ENCODE peak calls at places on chromosomes 1 and 21, in seven cellular contexts. K is transverse colon, F is A549, T is ovary, C is tibial nerve, Z is sigmoid colon, O is GM12878. G is an unnamed sample.

GRCh38 chr1:156060937-156061636 is at the start of gene RAB25:
- DNase-seq in K (peak), F (no peak), T (no peak), C (no peak), Z (no peak), O (no peak), G (no peak)

GRCh38 chr1:1069061-1069710 is 4.9 kb downstream of the RNF223 start:
- DNase-seq in K (peak), F (peak), T (peak), C (no peak), Z (no peak), O (peak), G (peak)

GRCh38 chr1:151832318-151832984 is 849 bp upstream of the RORC start:
- DNase-seq in K (peak), F (peak), T (no peak), C (no peak), Z (peak), O (no peak), G (peak)

GRCh38 chr1:156838972-156839371 is 19.9 kb downstream of the INSRR start:
- DNase-seq in K (no peak), F (no peak), T (no peak), C (no peak), Z (no peak), O (no peak), G (no peak)

GRCh38 chr1:225684741-225685140 is 31.8 kb upstream of the ENAH start:
- DNase-seq in K (no peak), F (no peak), T (no peak), C (no peak), Z (no peak), O (no peak), G (no peak)

GRCh38 chr1:6251233-6251632 is 7.3 kb downstream of the HES3 start:
- DNase-seq in K (no peak), F (no peak), T (peak), C (no peak), Z (no peak), O (no peak), G (peak)

GRCh38 chr1:76303348-76303712 is 228.8 kb downstream of the ST6GALNAC3 start:
- DNase-seq in K (no peak), F (no peak), T (no peak), C (no peak), Z (no peak), O (no peak), G (no peak)

GRCh38 chr1:205350626-205351235 is 6.0 kb downstream of the KLHDC8A start:
- DNase-seq in K (no peak), F (no peak), T (no peak), C (no peak), Z (no peak), O (no peak), G (no peak)

GRCh38 chr21:31343680-31344480 is at the start of gene TIAM1:
- DNase-seq in K (peak), F (peak), T (no peak), C (peak), Z (peak), O (no peak), G (peak)

GRCh38 chr1:167713330-167714081 is 8.3 kb upstream of the MPZL1 start:
- DNase-seq in K (peak), F (no peak), T (peak), C (no peak), Z (peak), O (no peak), G (peak)

GRCh38 chr1:89972024-89972423 is 22.9 kb upstream of the ZNF326 start:
- DNase-seq in K (no peak), F (no peak), T (no peak), C (no peak), Z (no peak), O (no peak), G (no peak)

GRCh38 chr1:85504417-85504816 is 39.5 kb upstream of the DDAH1 start:
- DNase-seq in K (no peak), F (no peak), T (no peak), C (no peak), Z (no peak), O (no peak), G (no peak)

GRCh38 chr1:112298558-112298957 is 97.5 kb upstream of the CTTNBP2NL start:
- DNase-seq in K (peak), F (peak), T (no peak), C (peak), Z (no peak), O (no peak), G (no peak)

GRCh38 chr1:29960906-29961675 is 724.8 kb downstream of the PTPRU start:
- DNase-seq in K (no peak), F (no peak), T (no peak), C (no peak), Z (peak), O (no peak), G (no peak)

GRCh38 chr1:16905112-16905855 is 9.5 kb downstream of the RNU1-2 start:
- DNase-seq in K (peak), F (peak), T (no peak), C (no peak), Z (peak), O (peak), G (no peak)

GRCh38 chr21:45617021-45617930 is 26.2 kb upstream of the PCBP3 start:
- DNase-seq in K (no peak), F (no peak), T (no peak), C (no peak), Z (peak), O (no peak), G (no peak)

GRCh38 chr1:226737819-226738420 is 1.2 kb downstream of the ITPKB start:
- DNase-seq in K (peak), F (peak), T (peak), C (peak), Z (peak), O (no peak), G (peak)

GRCh38 chr1:204889681-204890373 is 19.2 kb downstream of the NFASC start:
- DNase-seq in K (no peak), F (no peak), T (no peak), C (no peak), Z (no peak), O (no peak), G (no peak)

GRCh38 chr1:15341634-15342375 is 67.9 kb upstream of the EFHD2 start:
- DNase-seq in K (no peak), F (peak), T (no peak), C (no peak), Z (no peak), O (no peak), G (no peak)

GRCh38 chr1:242057745-242058115 is 58.8 kb upstream of the MAP1LC3C start:
- DNase-seq in K (no peak), F (no peak), T (no peak), C (no peak), Z (no peak), O (no peak), G (no peak)

GRCh38 chr1:204350857-204351573 is 8.7 kb downstream of the PLEKHA6 start:
- DNase-seq in K (peak), F (no peak), T (peak), C (peak), Z (peak), O (no peak), G (peak)

GRCh38 chr1:18816808-18817207 is 42.7 kb downstream of the TAS1R2 start:
- DNase-seq in K (no peak), F (no peak), T (no peak), C (no peak), Z (no peak), O (no peak), G (no peak)

GRCh38 chr1:163730366-163730765 is 408.6 kb downstream of the NUF2 start:
- DNase-seq in K (no peak), F (no peak), T (no peak), C (no peak), Z (no peak), O (no peak), G (no peak)

GRCh38 chr21:36690637-36691538 is 8.0 kb upstream of the SIM2 start:
- DNase-seq in K (no peak), F (no peak), T (no peak), C (no peak), Z (no peak), O (no peak), G (no peak)

GRCh38 chr1:67713071-67713806 is 28.2 kb downstream of the GADD45A start:
- DNase-seq in K (peak), F (peak), T (no peak), C (no peak), Z (no peak), O (no peak), G (no peak)

GRCh38 chr1:18041685-18042355 is 65.8 kb upstream of the IGSF21 start:
- DNase-seq in K (no peak), F (no peak), T (no peak), C (no peak), Z (no peak), O (no peak), G (no peak)

GRCh38 chr1:184270556-184270955 is 116.3 kb upstream of the C1orf21 start:
- DNase-seq in K (no peak), F (no peak), T (no peak), C (no peak), Z (no peak), O (no peak), G (no peak)

GRCh38 chr21:35256468-35256988 is 207.4 kb upstream of the RUNX1 start:
- DNase-seq in K (peak), F (peak), T (peak), C (peak), Z (peak), O (no peak), G (peak)

GRCh38 chr1:151733126-151733525 is 11.8 kb downstream of the RIIAD1 start:
- DNase-seq in K (no peak), F (no peak), T (no peak), C (no peak), Z (no peak), O (no peak), G (no peak)

DNA sequence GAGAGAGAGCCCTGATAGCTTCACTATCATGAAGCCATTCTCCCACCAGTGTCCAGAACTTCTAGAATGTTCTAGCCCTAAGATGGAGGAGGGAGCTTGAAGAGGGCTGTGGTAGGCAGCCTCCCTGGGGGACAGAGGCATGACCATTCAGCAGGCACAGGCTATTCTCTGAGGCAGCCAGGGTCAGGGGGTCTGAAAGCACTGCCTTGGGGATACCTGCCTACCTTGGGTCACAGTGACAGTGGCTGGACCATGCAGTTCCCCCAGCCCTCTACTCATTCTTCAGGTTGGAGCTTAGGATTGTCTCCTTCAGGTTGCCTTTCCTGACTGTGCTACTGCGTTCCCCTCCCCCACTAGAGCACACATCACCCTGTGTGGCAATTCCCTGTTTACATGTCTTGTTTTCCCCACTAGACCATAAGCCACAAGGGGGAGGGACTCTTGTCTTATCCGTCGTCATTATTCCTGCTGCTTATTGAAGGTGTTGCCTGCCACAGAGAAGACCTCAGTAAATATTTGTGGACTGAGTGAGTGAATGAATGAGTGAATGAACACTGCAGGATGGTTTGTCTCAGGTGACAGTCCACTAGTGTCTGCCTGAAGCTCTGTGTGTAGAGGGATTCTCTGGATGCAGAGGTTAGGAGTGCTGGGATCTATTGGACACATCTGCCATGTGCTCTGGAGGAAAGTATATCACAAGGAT is 5.2 kb downstream of the ZDHHC18 start:
- DNase-seq in K (no peak), F (no peak), T (no peak), C (no peak), Z (no peak), O (no peak), G (peak)
- TF ChIP-seq EP300 in K (no peak), F (no peak), T (no peak), C (no peak), Z (no peak), O (no peak), G (no peak)

GRCh38 chr1:244971524-244972216 is 107.3 kb upstream of the HNRNPU start:
- DNase-seq in K (no peak), F (no peak), T (no peak), C (no peak), Z (no peak), O (no peak), G (no peak)
- H3K4me3 ChIP-seq in K (peak), F (peak), T (peak), C (peak), Z (peak), O (peak), G (peak)

GRCh38 chr1:88891318-88892145 is at the start of gene GTF2B:
- DNase-seq in K (peak), F (peak), T (peak), C (peak), Z (peak), O (peak), G (peak)
- TF ChIP-seq EP300 in K (no peak), F (no peak), T (no peak), C (peak), Z (peak), O (peak), G (peak)

DNA sequence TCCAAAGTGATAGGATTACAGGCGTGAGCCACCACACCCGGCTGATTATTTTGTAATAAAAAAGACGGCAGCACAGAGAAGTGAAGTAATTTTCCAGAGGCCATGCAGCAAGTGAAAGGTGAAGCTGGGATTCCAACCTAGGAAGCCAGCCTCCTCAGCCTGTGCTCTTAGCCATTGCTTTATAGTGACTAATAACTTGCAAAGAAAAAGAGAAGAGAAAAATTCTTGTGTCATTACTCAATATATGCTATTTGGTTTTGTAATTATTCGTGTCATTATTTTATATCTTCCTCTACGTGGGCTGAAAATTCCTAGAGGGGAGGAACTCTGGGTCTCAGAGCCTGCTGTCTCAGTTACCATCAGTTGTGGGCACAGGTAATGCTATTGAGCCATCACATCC is 1.6 kb upstream of the IER5 start:
- DNase-seq in K (no peak), F (peak), T (no peak), C (no peak), Z (no peak), O (no peak), G (no peak)
- H3K4me3 ChIP-seq in K (no peak), F (peak), T (no peak), C (no peak), Z (no peak), O (peak), G (no peak)